ENCODE peak calls at places on chromosomes 2 and 18, in ten cellular contexts. M is T-helper 17 cell, H is AG08396, L is A549, Q is BE2C, Z is AG08395, S is neural progenitor cell, R is H9, Y is activated T-cell treated with anti-CD3 and anti-CD28 coated beads for 48 hours, X is SK-N-SH. C is an unnamed sample.

GRCh38 chr2:190984595-190984994 is 29.4 kb downstream of the STAT1 start:
- DNase-seq in M (no peak), H (peak; percentile 38), L (no peak), Q (no peak), Z (peak; percentile 60), S (no peak), R (no peak), Y (no peak), X (no peak), C (peak; percentile 21)

GRCh38 chr2:239816571-239816970 is 208.6 kb downstream of the NDUFA10 start:
- DNase-seq in M (no peak), H (no peak), L (no peak), Q (no peak), Z (no peak), S (no peak), R (peak; percentile 9), Y (no peak), X (no peak), C (no peak)

GRCh38 chr2:233857511-233858118 is 3.3 kb upstream of the HJURP start:
- DNase-seq in M (peak; percentile 27), H (peak; percentile 41), L (peak; percentile 69), Q (peak; percentile 46), Z (no peak), S (peak; percentile 35), R (peak; percentile 64), Y (peak; percentile 55), X (no peak), C (peak; percentile 47)

GRCh38 chr2:120765911-120766757 is 30.5 kb downstream of the GLI2 start:
- DNase-seq in M (no peak), H (peak; percentile 94), L (no peak), Q (no peak), Z (peak; percentile 79), S (peak; percentile 38), R (peak; percentile 35), Y (no peak), X (peak; percentile 52), C (no peak)

GRCh38 chr18:50079571-50080295 is 115.2 kb downstream of the MYO5B start:
- DNase-seq in M (no peak), H (no peak), L (no peak), Q (no peak), Z (no peak), S (no peak), R (no peak), Y (no peak), X (no peak), C (no peak)

GRCh38 chr2:63344575-63345284 is 243.5 kb downstream of the WDPCP start:
- DNase-seq in M (no peak), H (no peak), L (no peak), Q (no peak), Z (no peak), S (no peak), R (no peak), Y (no peak), X (no peak), C (no peak)

GRCh38 chr2:96527052-96527964 is 9.2 kb upstream of the ARID5A start:
- DNase-seq in M (peak; percentile 45), H (peak; percentile 48), L (no peak), Q (peak; percentile 49), Z (no peak), S (peak; percentile 76), R (peak; percentile 61), Y (peak; percentile 72), X (peak; percentile 56), C (peak; percentile 80)

GRCh38 chr2:107215764-107216398 is 329.9 kb upstream of the ST6GAL2 start:
- DNase-seq in M (no peak), H (no peak), L (no peak), Q (no peak), Z (no peak), S (no peak), R (no peak), Y (no peak), X (no peak), C (no peak)

GRCh38 chr2:233085037-233085838 is 25.1 kb downstream of the INPP5D start:
- DNase-seq in M (no peak), H (no peak), L (no peak), Q (no peak), Z (no peak), S (peak; percentile 86), R (no peak), Y (no peak), X (no peak), C (no peak)

GRCh38 chr18:75428490-75428889 is 987 bp upstream of the SMIM21 start:
- DNase-seq in M (no peak), H (no peak), L (no peak), Q (no peak), Z (no peak), S (no peak), R (no peak), Y (no peak), X (no peak), C (no peak)

GRCh38 chr2:239644016-239644415 is 243.2 kb upstream of the HDAC4 start:
- DNase-seq in M (no peak), H (peak; percentile 20), L (no peak), Q (peak; percentile 31), Z (peak; percentile 42), S (peak; percentile 50), R (no peak), Y (no peak), X (no peak), C (no peak)

GRCh38 chr2:70922591-70923234 is 13.0 kb upstream of the ATP6V1B1 start:
- DNase-seq in M (no peak), H (no peak), L (no peak), Q (no peak), Z (no peak), S (no peak), R (peak; percentile 37), Y (no peak), X (peak; percentile 5), C (no peak)

GRCh38 chr18:63180333-63180732 is 139.2 kb downstream of the BCL2 start:
- DNase-seq in M (no peak), H (no peak), L (no peak), Q (no peak), Z (no peak), S (peak; percentile 20), R (no peak), Y (no peak), X (no peak), C (no peak)

GRCh38 chr18:35155403-35156117 is 85.3 kb upstream of the ZNF397 start:
- DNase-seq in M (no peak), H (no peak), L (no peak), Q (peak; percentile 66), Z (peak; percentile 14), S (no peak), R (no peak), Y (no peak), X (peak; percentile 76), C (no peak)

GRCh38 chr2:241975593-241976284 is 106.2 kb downstream of the RTP5 start:
- DNase-seq in M (no peak), H (no peak), L (no peak), Q (no peak), Z (no peak), S (no peak), R (no peak), Y (no peak), X (no peak), C (no peak)

GRCh38 chr18:22650247-22650646 is 232.5 kb upstream of the CTAGE1 start:
- DNase-seq in M (no peak), H (no peak), L (no peak), Q (no peak), Z (no peak), S (no peak), R (no peak), Y (no peak), X (no peak), C (no peak)